ENCODE peak calls at places on chromosomes 6 and 20, in six cellular contexts. One of them, this sample, is unnamed. For H3K4me1, the result is how much of the 10 kb centered on the place peaks cover.

GRCh38 chr6:26122402-26122792 is 35.2 kb downstream of the HFE start:
- DNase-seq in tibial nerve: no peak
- DNase-seq in ovary: no peak
- DNase-seq in stomach: no peak
- DNase-seq in A549: no peak
- DNase-seq in HepG2: peak
- DNase-seq in this sample: no peak

GRCh38 chr6:26432622-26433021 is 7.7 kb upstream of the BTN3A3 start:
- DNase-seq in stomach: no peak
- DNase-seq in ovary: no peak
- DNase-seq in A549: no peak
- DNase-seq in HepG2: peak
- DNase-seq in tibial nerve: peak
- DNase-seq in this sample: no peak

GRCh38 chr6:138499303-138499991 is at the start of gene NHSL1:
- DNase-seq in ovary: no peak
- DNase-seq in tibial nerve: no peak
- DNase-seq in HepG2: peak
- DNase-seq in stomach: no peak
- DNase-seq in A549: no peak
- DNase-seq in this sample: no peak

GRCh38 chr6:144986271-144986670 is 701.1 kb downstream of the UTRN start:
- DNase-seq in tibial nerve: no peak
- DNase-seq in A549: no peak
- DNase-seq in stomach: no peak
- DNase-seq in HepG2: no peak
- DNase-seq in ovary: no peak
- DNase-seq in this sample: no peak

GRCh38 chr6:34602318-34603111 is 46.4 kb upstream of the SPDEF start:
- DNase-seq in ovary: no peak
- DNase-seq in tibial nerve: no peak
- DNase-seq in HepG2: peak
- DNase-seq in A549: peak
- DNase-seq in stomach: no peak
- DNase-seq in this sample: no peak

GRCh38 chr6:7051780-7052440 is 55.9 kb upstream of the RREB1 start:
- DNase-seq in ovary: peak
- DNase-seq in stomach: peak
- DNase-seq in tibial nerve: no peak
- DNase-seq in A549: no peak
- DNase-seq in HepG2: no peak
- DNase-seq in this sample: no peak

GRCh38 chr20:17669306-17669931 is 12.6 kb downstream of the RRBP1 start:
- DNase-seq in A549: no peak
- DNase-seq in tibial nerve: no peak
- DNase-seq in stomach: no peak
- DNase-seq in ovary: no peak
- DNase-seq in HepG2: no peak
- DNase-seq in this sample: no peak

GRCh38 chr6:40882321-40882720 is 156.7 kb downstream of the UNC5CL start:
- DNase-seq in ovary: no peak
- DNase-seq in stomach: no peak
- DNase-seq in tibial nerve: no peak
- DNase-seq in A549: no peak
- DNase-seq in HepG2: no peak
- DNase-seq in this sample: no peak

GRCh38 chr6:7249391-7249790 is 63.6 kb downstream of the SSR1 start:
- DNase-seq in ovary: no peak
- DNase-seq in tibial nerve: no peak
- DNase-seq in A549: no peak
- DNase-seq in stomach: no peak
- DNase-seq in HepG2: no peak
- DNase-seq in this sample: no peak

GRCh38 chr6:18431581-18431980 is 44.4 kb downstream of the RNF144B start:
- DNase-seq in stomach: no peak
- DNase-seq in A549: no peak
- DNase-seq in HepG2: no peak
- DNase-seq in ovary: no peak
- DNase-seq in tibial nerve: no peak
- DNase-seq in this sample: no peak

GRCh38 chr20:47984437-47984836 is 199.2 kb upstream of the SULF2 start:
- DNase-seq in A549: no peak
- DNase-seq in ovary: no peak
- DNase-seq in stomach: no peak
- DNase-seq in HepG2: no peak
- DNase-seq in tibial nerve: no peak
- DNase-seq in this sample: no peak

GRCh38 chr6:101578306-101578705 is 184.8 kb downstream of the GRIK2 start:
- DNase-seq in A549: no peak
- DNase-seq in tibial nerve: no peak
- DNase-seq in HepG2: no peak
- DNase-seq in ovary: no peak
- DNase-seq in stomach: no peak
- DNase-seq in this sample: no peak

GRCh38 chr20:55375920-55376319 is 629.4 kb downstream of the CBLN4 start:
- DNase-seq in tibial nerve: no peak
- DNase-seq in A549: no peak
- DNase-seq in HepG2: no peak
- DNase-seq in stomach: no peak
- DNase-seq in ovary: no peak
- DNase-seq in this sample: no peak

GRCh38 chr6:100665041-100665380 is 200.3 kb upstream of the SIM1 start:
- DNase-seq in ovary: no peak
- DNase-seq in A549: no peak
- DNase-seq in HepG2: no peak
- DNase-seq in stomach: no peak
- DNase-seq in tibial nerve: no peak
- DNase-seq in this sample: no peak

GRCh38 chr6:156720739-156721714 is 56.2 kb upstream of the ARID1B start:
- DNase-seq in tibial nerve: no peak
- DNase-seq in stomach: peak
- DNase-seq in HepG2: peak
- DNase-seq in ovary: peak
- DNase-seq in A549: no peak
- DNase-seq in this sample: no peak

GRCh38 chr20:1280421-1281102 is 14.5 kb downstream of the SNPH start:
- DNase-seq in A549: no peak
- DNase-seq in stomach: no peak
- DNase-seq in HepG2: no peak
- DNase-seq in ovary: no peak
- DNase-seq in tibial nerve: no peak
- DNase-seq in this sample: no peak

GRCh38 chr20:57896563-57896962 is 186.7 kb upstream of the PMEPA1 start:
- DNase-seq in A549: no peak
- DNase-seq in ovary: no peak
- DNase-seq in HepG2: no peak
- DNase-seq in stomach: no peak
- DNase-seq in tibial nerve: no peak
- DNase-seq in this sample: no peak

GRCh38 chr20:23493172-23493772 is 2.4 kb downstream of the CST8 start:
- DNase-seq in ovary: no peak
- DNase-seq in A549: no peak
- DNase-seq in HepG2: no peak
- DNase-seq in stomach: no peak
- DNase-seq in tibial nerve: no peak
- DNase-seq in this sample: peak

GRCh38 chr20:53834044-53834442 is 236.4 kb downstream of the BCAS1 start:
- DNase-seq in HepG2: no peak
- DNase-seq in ovary: no peak
- DNase-seq in tibial nerve: no peak
- DNase-seq in A549: no peak
- DNase-seq in stomach: no peak
- DNase-seq in this sample: no peak

GRCh38 chr6:52650946-52651345 is 20.0 kb upstream of the TMEM14A start:
- DNase-seq in tibial nerve: no peak
- DNase-seq in A549: no peak
- DNase-seq in HepG2: no peak
- DNase-seq in stomach: no peak
- DNase-seq in ovary: no peak
- DNase-seq in this sample: no peak

DNA sequence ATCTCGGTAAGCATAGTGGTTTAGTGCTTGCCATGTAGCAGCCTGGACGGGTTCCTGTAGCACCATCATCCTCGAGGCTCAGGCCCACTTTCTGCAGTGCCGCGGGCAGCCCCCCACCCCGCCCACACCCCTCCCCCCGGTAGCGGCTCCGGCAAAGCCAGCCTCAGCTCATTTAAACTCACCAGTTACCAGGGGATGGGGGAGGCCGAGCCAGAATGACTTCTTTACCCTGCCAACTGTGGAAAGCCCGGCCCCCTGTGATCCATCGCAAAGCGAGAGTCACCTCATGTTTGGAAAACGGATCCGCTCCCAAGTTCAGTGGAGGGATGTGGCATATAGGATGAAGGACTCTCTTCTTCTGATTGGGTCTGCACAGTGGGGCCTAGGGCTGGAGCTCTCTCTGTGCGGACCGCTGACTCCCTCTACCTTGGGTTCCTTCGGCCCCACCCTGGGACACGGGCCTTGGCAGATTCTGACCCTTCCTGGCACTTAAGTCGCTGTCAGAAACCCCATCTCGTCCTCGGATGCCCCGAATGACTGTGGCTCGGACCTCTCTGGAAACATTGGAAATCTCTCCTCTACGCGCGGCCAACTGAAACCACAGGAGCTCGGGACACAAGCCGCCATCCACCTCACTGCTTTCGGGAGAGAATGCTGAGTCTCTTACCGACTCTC is 337.8 kb upstream of the DEFB115 start:
- DNase-seq in ovary: no peak
- DNase-seq in A549: no peak
- DNase-seq in tibial nerve: no peak
- DNase-seq in HepG2: no peak
- DNase-seq in stomach: no peak
- DNase-seq in this sample: no peak
- TF ChIP-seq EP300 in ovary: no peak
- TF ChIP-seq EP300 in A549: no peak
- TF ChIP-seq EP300 in tibial nerve: no peak
- TF ChIP-seq EP300 in HepG2: no peak
- TF ChIP-seq EP300 in stomach: no peak
- TF ChIP-seq EP300 in this sample: no peak

GRCh38 chr6:75278474-75279077 is 6.0 kb downstream of the TMEM30A start:
- DNase-seq in stomach: no peak
- DNase-seq in tibial nerve: no peak
- DNase-seq in A549: no peak
- DNase-seq in ovary: no peak
- DNase-seq in HepG2: no peak
- DNase-seq in this sample: no peak
- H3K4me1 ChIP-seq in stomach: under half
- H3K4me1 ChIP-seq in tibial nerve: under half
- H3K4me1 ChIP-seq in A549: half or more
- H3K4me1 ChIP-seq in ovary: under half
- H3K4me1 ChIP-seq in HepG2: under half
- H3K4me1 ChIP-seq in this sample: half or more

DNA sequence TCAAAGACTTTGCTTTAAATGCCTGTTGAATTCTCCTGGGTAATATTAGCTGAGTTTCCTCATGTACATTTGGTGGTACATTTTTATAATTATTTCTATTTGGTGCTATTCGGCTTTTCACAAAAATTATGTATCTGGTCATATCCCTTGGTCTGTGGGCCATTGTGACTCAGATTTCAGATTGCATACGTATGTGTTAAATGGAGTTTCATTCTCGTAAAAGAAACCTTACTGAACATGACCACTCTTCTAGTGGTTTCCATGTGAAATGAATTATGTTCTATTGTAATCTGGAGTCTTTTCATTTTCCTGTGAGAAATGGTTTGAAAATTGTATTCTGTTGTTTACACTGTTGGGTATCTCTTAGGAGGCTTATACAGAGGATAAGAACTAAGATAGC is 386.2 kb upstream of the FLRT3 start:
- DNase-seq in tibial nerve: no peak
- DNase-seq in stomach: no peak
- DNase-seq in ovary: no peak
- DNase-seq in A549: no peak
- DNase-seq in HepG2: no peak
- DNase-seq in this sample: no peak
- TF ChIP-seq EP300 in tibial nerve: no peak
- TF ChIP-seq EP300 in stomach: no peak
- TF ChIP-seq EP300 in ovary: no peak
- TF ChIP-seq EP300 in A549: no peak
- TF ChIP-seq EP300 in HepG2: no peak
- TF ChIP-seq EP300 in this sample: no peak

GRCh38 chr6:109477725-109478124 is 5.3 kb downstream of the ZBTB24 start:
- DNase-seq in HepG2: peak
- DNase-seq in stomach: no peak
- DNase-seq in ovary: no peak
- DNase-seq in tibial nerve: no peak
- DNase-seq in A549: no peak
- DNase-seq in this sample: no peak
- H3K4me1 ChIP-seq in HepG2: half or more
- H3K4me1 ChIP-seq in stomach: under half
- H3K4me1 ChIP-seq in ovary: under half
- H3K4me1 ChIP-seq in tibial nerve: under half
- H3K4me1 ChIP-seq in A549: under half
- H3K4me1 ChIP-seq in this sample: under half

GRCh38 chr6:37049735-37049989 is 44.2 kb downstream of the FGD2 start:
- DNase-seq in ovary: no peak
- DNase-seq in tibial nerve: no peak
- DNase-seq in stomach: no peak
- DNase-seq in A549: no peak
- DNase-seq in HepG2: no peak
- DNase-seq in this sample: no peak

GRCh38 chr6:37047421-37047931 is 42.0 kb downstream of the FGD2 start:
- DNase-seq in A549: no peak
- DNase-seq in HepG2: no peak
- DNase-seq in stomach: no peak
- DNase-seq in ovary: no peak
- DNase-seq in tibial nerve: no peak
- DNase-seq in this sample: no peak

GRCh38 chr6:37048851-37049734 is 43.6 kb downstream of the FGD2 start:
- DNase-seq in A549: no peak
- DNase-seq in tibial nerve: peak
- DNase-seq in stomach: peak
- DNase-seq in HepG2: no peak
- DNase-seq in ovary: no peak
- DNase-seq in this sample: no peak

GRCh38 chr6:37049990-37050853 is 44.8 kb downstream of the FGD2 start:
- DNase-seq in HepG2: no peak
- DNase-seq in ovary: no peak
- DNase-seq in tibial nerve: no peak
- DNase-seq in stomach: peak
- DNase-seq in A549: no peak
- DNase-seq in this sample: no peak

GRCh38 chr6:37047933-37048850 is 42.7 kb downstream of the FGD2 start:
- DNase-seq in stomach: no peak
- DNase-seq in ovary: no peak
- DNase-seq in HepG2: no peak
- DNase-seq in A549: no peak
- DNase-seq in tibial nerve: no peak
- DNase-seq in this sample: no peak
- TF ChIP-seq EP300 in stomach: no peak
- TF ChIP-seq EP300 in ovary: no peak
- TF ChIP-seq EP300 in HepG2: no peak
- TF ChIP-seq EP300 in A549: no peak
- TF ChIP-seq EP300 in tibial nerve: no peak
- TF ChIP-seq EP300 in this sample: no peak